ENCODE peak calls at places on chromosomes 13 and 19, in four cellular contexts. X is stomach, T is heart left ventricle, Y is IMR-90. Q is an unnamed sample. For H3K4me1, the result is how much of the 10 kb centered on the place peaks cover.

GRCh38 chr13:24742294-24742693 is 21.7 kb upstream of the RNF17 start:
- DNase-seq in X (no peak), T (no peak), Y (no peak), Q (no peak)

GRCh38 chr13:106467406-106468122 is 67.9 kb downstream of the EFNB2 start:
- DNase-seq in X (no peak), T (no peak), Y (no peak), Q (no peak)

GRCh38 chr13:112819816-112820215 is 130.0 kb downstream of the ATP11A start:
- DNase-seq in X (peak), T (no peak), Y (no peak), Q (no peak)

GRCh38 chr13:110388141-110388943 is 81.3 kb downstream of the COL4A2 start:
- DNase-seq in X (no peak), T (peak), Y (peak), Q (no peak)

GRCh38 chr13:102693250-102693649 is 1.6 kb downstream of the METTL21C start:
- DNase-seq in X (no peak), T (no peak), Y (no peak), Q (no peak)

GRCh38 chr19:33905473-33905936 is 108.8 kb downstream of the KCTD15 start:
- DNase-seq in X (no peak), T (peak), Y (no peak), Q (no peak)

GRCh38 chr13:113433391-113433916 is 19.8 kb downstream of the ADPRHL1 start:
- DNase-seq in X (no peak), T (no peak), Y (no peak), Q (no peak)

GRCh38 chr13:27168870-27169525 is 2.6 kb downstream of the USP12 start:
- DNase-seq in X (no peak), T (no peak), Y (peak), Q (no peak)

GRCh38 chr13:75787249-75787940 is 151.3 kb downstream of the LMO7 start:
- DNase-seq in X (no peak), T (no peak), Y (peak), Q (no peak)

GRCh38 chr19:32339988-32340874 is 5.2 kb upstream of the ZNF507 start:
- DNase-seq in X (peak), T (peak), Y (peak), Q (peak)

GRCh38 chr13:43357435-43358065 is 334.2 kb downstream of the DNAJC15 start:
- DNase-seq in X (no peak), T (no peak), Y (no peak), Q (peak)

GRCh38 chr13:85411608-85412007 is 387.6 kb downstream of the SLITRK6 start:
- DNase-seq in X (no peak), T (no peak), Y (peak), Q (no peak)

GRCh38 chr13:99803141-99803540 is 168.4 kb downstream of the ZIC5 start:
- DNase-seq in X (no peak), T (no peak), Y (no peak), Q (no peak)

GRCh38 chr19:23983406-23983805 is 68.7 kb downstream of the ZNF726 start:
- DNase-seq in X (no peak), T (no peak), Y (no peak), Q (no peak)

GRCh38 chr19:39192846-39193245 is 3.9 kb upstream of the NCCRP1 start:
- DNase-seq in X (no peak), T (no peak), Y (no peak), Q (no peak)

GRCh38 chr13:106104281-106104901 is 431.1 kb downstream of the EFNB2 start:
- DNase-seq in X (no peak), T (no peak), Y (peak), Q (no peak)

GRCh38 chr13:43874512-43875092 is 4.9 kb downstream of the CCDC122 start:
- DNase-seq in X (no peak), T (no peak), Y (peak), Q (no peak)

GRCh38 chr13:21152251-21152899 is 24.0 kb downstream of the SKA3 start:
- DNase-seq in X (no peak), T (no peak), Y (no peak), Q (no peak)

GRCh38 chr13:101489635-101490034 is 37.2 kb downstream of the ITGBL1 start:
- DNase-seq in X (no peak), T (no peak), Y (peak), Q (no peak)

GRCh38 chr19:55115446-55116065 is 1.9 kb downstream of the PPP1R12C start:
- DNase-seq in X (no peak), T (no peak), Y (peak), Q (no peak)

GRCh38 chr13:105518086-105518485 is 1017.4 kb downstream of the EFNB2 start:
- DNase-seq in X (no peak), T (no peak), Y (peak), Q (no peak)

GRCh38 chr13:76297331-76297730 is 588.9 kb downstream of the KCTD12 start:
- DNase-seq in X (no peak), T (no peak), Y (no peak), Q (no peak)

GRCh38 chr13:29925457-29925856 is 75.0 kb upstream of the UBL3 start:
- DNase-seq in X (peak), T (no peak), Y (peak), Q (peak)

GRCh38 chr13:107843281-107843680 is 372.1 kb downstream of the LIG4 start:
- DNase-seq in X (no peak), T (no peak), Y (no peak), Q (no peak)

GRCh38 chr19:40224342-40225148 is 1.9 kb downstream of the CCNP start:
- DNase-seq in X (no peak), T (no peak), Y (no peak), Q (no peak)

GRCh38 chr19:46605356-46605821 is 4.3 kb downstream of the CALM3 start:
- DNase-seq in X (no peak), T (no peak), Y (no peak), Q (peak)
- H3K4me1 ChIP-seq in X (half or more), T (under half), Y (under half), Q (under half)

DNA sequence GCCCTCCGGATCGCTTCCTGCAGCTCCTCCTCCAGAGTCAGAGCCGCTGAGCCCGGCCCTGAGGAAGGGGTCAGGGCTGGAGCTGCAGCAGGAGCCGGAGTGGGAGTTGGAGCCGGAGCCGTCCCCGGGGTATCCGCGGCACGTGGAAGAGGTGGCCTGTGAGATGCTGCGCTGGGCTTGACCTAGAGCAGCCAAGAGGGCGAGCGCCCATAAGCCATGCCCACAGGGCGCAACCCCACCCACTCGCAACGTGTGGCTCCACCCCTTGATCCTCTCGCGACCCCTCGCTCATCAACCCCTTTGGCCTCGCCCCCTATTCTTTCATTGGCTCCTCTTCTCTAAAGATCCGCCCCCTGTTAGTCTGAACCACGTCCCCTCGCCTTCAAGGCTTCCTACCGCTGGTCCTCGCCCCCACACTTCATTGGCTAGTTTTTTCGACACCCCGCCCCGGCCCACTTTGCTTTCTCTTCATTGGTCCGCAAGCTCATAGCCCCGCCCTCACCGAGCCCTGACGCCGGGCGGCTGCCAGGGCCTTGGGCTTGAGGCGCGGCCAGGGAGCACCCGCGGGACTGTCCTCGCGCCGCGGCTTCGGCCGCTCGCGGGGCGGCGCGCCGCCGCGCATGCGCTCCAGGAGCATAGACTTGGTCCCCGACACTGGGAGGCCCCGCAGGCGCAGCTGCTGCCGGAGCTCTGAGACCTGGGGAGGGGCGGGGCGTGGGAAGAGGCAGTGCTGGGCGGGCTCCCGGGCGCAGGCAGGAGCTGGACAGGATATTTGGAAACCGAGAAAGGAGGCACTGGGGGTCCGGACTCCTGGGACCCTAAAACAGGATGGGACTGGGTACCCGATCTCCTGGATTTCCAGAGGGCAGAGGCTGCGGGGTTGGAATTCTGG is 5.4 kb downstream of the MAMSTR start:
- DNase-seq in X (peak), T (peak), Y (peak), Q (peak)
- TF ChIP-seq POLR2A in X (no peak), T (peak), Y (no peak), Q (no peak)

DNA sequence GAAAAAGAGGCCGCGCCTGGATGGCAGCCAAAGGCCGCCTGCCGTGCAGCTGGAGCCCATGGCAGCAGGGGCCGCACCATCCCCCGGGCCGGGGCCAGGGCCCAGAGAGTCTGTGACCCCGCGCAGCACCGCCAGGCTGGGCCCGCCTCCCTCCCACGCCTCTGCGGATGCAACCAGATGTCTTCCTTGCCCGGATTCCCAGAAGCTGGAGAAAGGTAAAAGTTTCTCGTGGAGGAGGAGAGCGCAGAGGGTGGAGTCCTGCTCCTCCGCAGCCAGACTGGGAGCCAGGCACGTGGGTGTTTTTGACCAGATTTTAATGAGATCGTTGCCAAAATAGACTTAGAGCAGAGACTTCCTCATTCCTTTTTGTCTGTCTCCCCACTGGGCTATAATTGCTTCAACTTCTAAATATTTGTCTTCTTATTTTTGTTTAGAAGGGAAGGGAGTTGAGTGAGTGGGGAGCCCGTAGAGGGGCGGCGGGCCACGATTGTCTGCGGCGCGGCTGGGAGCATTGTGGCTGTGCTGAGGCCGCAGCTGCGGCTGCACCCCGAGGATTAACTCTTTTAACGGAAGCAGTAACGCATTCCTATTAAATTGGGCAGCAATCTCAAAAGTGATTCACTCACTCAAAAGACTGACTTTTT is 22.8 kb upstream of the NDUFS7 start:
- DNase-seq in X (no peak), T (peak), Y (peak), Q (peak)
- H3K4me3 ChIP-seq in X (peak), T (peak), Y (peak), Q (no peak)

DNA sequence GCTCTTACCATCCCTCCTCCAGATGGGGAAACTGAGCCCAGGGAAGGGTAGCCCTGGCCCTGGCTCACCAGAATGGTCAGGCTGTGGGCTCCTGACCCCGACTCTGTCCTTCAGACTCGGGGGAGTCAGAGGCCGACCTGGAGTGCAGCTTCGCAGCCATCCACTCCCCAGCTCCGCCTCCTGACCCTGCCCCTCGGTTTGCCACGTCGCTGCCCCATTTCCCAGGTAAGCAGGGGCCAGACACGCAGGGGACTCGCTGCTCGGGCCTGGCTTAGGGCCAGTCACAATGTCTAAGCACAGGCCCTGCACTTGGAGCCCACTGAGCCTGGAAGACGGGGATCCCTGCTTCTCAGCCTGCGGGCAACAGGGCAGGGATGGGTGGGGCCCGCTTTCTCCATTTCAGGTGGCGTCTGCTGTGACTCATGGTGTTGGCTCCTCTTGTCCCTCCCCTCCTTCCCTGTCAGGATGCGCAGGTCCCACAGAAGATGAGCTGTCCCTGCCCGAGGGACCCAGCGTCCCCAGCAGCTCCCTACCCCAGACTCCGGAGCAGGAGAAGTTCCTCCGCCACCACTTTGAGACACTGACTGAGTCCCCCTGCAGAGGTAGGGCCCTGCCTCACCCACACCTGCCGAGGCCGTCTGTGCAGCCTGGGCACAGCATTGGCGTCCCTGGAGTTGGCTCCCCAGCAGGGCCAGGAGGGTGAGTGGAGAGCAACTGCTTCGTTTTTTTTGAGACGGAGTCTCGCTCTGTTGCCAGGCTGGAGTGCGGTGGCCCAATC is 9.2 kb upstream of the OVOL3 start:
- DNase-seq in X (no peak), T (no peak), Y (no peak), Q (no peak)
- H3K4me1 ChIP-seq in X (under half), T (under half), Y (under half), Q (under half)

GRCh38 chr19:35262101-35262761 is 6.5 kb upstream of the USF2 start:
- DNase-seq in X (peak), T (peak), Y (no peak), Q (no peak)
- TF ChIP-seq POLR2A in X (no peak), T (no peak), Y (no peak), Q (no peak)

GRCh38 chr19:58416631-58417030 is 8.2 kb downstream of the ZNF584 start:
- DNase-seq in X (no peak), T (no peak), Y (no peak), Q (no peak)

DNA sequence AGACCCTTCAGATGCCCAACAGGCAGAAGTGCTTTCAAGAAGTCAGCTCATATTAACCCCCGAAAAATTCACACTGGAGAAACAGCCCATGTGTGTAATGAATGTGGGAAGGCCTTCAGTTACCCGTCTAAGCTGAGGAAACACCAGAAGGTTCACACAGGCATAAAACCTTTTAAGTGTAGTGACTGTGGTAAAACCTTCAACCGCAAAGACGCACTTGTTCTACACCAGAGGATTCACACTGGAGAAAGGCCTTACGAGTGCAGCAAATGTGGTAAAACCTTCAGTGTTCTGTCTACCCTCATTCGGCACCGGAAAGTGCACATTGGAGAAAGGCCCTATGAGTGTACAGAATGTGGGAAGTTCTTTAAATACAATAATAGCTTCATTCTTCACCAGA is 8.6 kb downstream of the ZNF584 start:
- DNase-seq in X (no peak), T (no peak), Y (no peak), Q (no peak)
- H3K4me3 ChIP-seq in X (no peak), T (no peak), Y (no peak), Q (no peak)